ENCODE peak calls at places on chromosomes 3 and 15, in four cellular contexts. O is A549, Z is mucosa of descending colon, P is foreskin fibroblast. B is an unnamed sample.

GRCh38 chr3:138186216-138186615 is 885 bp upstream of the ARMC8 start:
- DNase-seq in O (peak; percentile 14), Z (no peak), P (no peak), B (no peak)

GRCh38 chr3:177320765-177321247 is 123.5 kb upstream of the TBL1XR1 start:
- DNase-seq in O (no peak), Z (no peak), P (no peak), B (no peak)

GRCh38 chr3:46091046-46091445 is 63.8 kb upstream of the XCR1 start:
- DNase-seq in O (no peak), Z (no peak), P (no peak), B (no peak)

GRCh38 chr3:64450396-64450956 is 225.2 kb upstream of the PRICKLE2 start:
- DNase-seq in O (no peak), Z (no peak), P (no peak), B (no peak)

GRCh38 chr3:158748237-158748828 is 16.1 kb upstream of the RARRES1 start:
- DNase-seq in O (no peak), Z (no peak), P (peak; percentile 34), B (no peak)

GRCh38 chr15:23532019-23532418 is 33.5 kb upstream of the MKRN3 start:
- DNase-seq in O (peak; percentile 83), Z (no peak), P (no peak), B (no peak)

GRCh38 chr3:195888311-195888761 is 20.0 kb downstream of the TNK2 start:
- DNase-seq in O (no peak), Z (peak; percentile 19), P (no peak), B (no peak)

GRCh38 chr3:48403533-48404439 is 26.1 kb downstream of the PLXNB1 start:
- DNase-seq in O (no peak), Z (peak; percentile 15), P (no peak), B (no peak)

GRCh38 chr3:37537914-37538691 is 323.6 kb upstream of the CTDSPL start:
- DNase-seq in O (no peak), Z (no peak), P (no peak), B (no peak)

GRCh38 chr15:99925661-99926461 is 192.6 kb upstream of the LYSMD4 start:
- DNase-seq in O (peak; percentile 63), Z (peak; percentile 89), P (no peak), B (no peak)

GRCh38 chr3:48402281-48402732 is 27.6 kb downstream of the PLXNB1 start:
- DNase-seq in O (no peak), Z (peak; percentile 51), P (peak; percentile 88), B (peak; percentile 52)

GRCh38 chr15:100928632-100929280 is 9.6 kb downstream of the LRRK1 start:
- DNase-seq in O (no peak), Z (peak; percentile 67), P (no peak), B (no peak)

GRCh38 chr3:189123595-189124387 is 48.0 kb upstream of the TPRG1 start:
- DNase-seq in O (no peak), Z (no peak), P (no peak), B (peak; percentile 21)

GRCh38 chr15:29337156-29337959 is 67.7 kb upstream of the NSMCE3 start:
- DNase-seq in O (no peak), Z (no peak), P (peak; percentile 14), B (no peak)

GRCh38 chr15:31887246-31887645 is 143.1 kb upstream of the CHRNA7 start:
- DNase-seq in O (no peak), Z (no peak), P (no peak), B (no peak)
- TF ChIP-seq CTCF in O (no peak), Z (no peak), P (no peak), B (peak; percentile 29)

DNA sequence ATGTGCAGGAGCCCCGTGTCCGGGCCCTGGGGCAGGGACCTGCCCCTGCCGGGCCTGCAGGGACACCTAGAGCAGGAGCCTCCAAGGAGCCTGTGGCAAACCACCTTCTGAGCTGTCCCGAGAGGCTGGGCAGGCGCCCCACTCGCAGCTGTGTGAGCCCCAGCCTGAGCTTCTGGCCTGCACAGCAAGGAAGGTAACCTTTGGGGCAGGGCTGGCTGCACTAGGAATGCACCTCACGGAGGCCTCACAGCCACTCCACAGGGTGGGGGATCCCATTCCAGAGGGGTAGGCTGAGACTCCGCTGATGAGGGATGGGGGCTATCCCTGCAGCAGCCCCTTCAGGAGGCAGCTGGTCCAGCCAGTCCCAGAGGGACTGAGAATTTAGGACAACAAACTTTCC is 68.1 kb downstream of the DNAJB8 start:
- DNase-seq in O (no peak), Z (no peak), P (no peak), B (no peak)
- H3K4me3 ChIP-seq in O (no peak overlapping the region), Z (no peak overlapping the region), P (no peak overlapping the region), B (no peak overlapping the region)

DNA sequence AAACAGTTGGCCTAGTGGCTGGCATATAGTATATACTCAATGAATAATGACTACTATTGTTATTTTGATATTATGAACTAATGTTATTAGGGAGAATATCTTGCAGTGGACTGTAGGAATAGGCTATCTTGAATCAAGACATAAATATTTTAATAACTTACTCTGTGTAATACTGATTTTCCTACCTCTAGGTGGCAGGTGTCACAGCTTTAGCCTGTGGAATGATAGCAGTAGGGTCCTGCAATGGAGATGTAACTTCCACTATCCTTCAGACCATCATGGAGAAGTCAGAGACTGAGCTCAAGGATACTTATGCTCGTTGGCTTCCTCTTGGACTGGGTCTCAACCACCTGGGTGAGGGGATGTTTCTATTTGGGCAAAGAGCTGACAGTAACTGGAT is 6.5 kb downstream of the PSMD2 start:
- DNase-seq in O (peak; percentile 40), Z (no peak), P (no peak), B (no peak)
- TF ChIP-seq CTCF in O (peak; percentile 30), Z (no peak), P (peak; percentile 25), B (peak; percentile 60)

DNA sequence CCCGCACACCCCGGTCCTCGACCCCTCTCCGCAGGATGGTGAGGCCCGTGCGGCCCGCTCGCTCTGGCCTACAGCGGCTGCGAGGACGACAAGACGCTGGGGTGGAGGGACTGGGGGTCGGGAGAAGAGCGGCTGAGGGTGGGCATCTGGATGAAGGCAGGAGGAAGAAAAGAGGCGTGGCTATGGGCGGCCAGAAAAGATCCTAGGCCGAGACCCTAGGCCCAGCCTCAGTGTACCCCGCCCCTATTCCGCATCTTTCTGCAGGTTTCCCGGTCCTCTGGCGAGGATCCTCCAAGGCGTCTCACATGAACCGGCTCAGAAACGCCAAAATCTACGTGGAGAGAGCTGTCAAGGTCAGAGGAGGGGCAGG is 280 bp downstream of the TTLL3 start:
- DNase-seq in O (no peak), Z (no peak), P (no peak), B (no peak)
- H3K4me3 ChIP-seq in O (peak overlapping the region; percentile 75), Z (peak overlapping the region; percentile 56), P (peak overlapping the region; percentile 74), B (peak overlapping the region; percentile 57)

GRCh38 chr3:67486883-67487282 is 167.5 kb downstream of the SUCLG2 start:
- DNase-seq in O (no peak), Z (no peak), P (no peak), B (no peak)
- TF ChIP-seq CTCF in O (no peak), Z (no peak), P (no peak), B (no peak)

B was measured in retinal pigment epithelial cell.